ENCODE peak calls at places on chromosomes 1 and 21, in nine cellular contexts. X is IMR-90, D is cardiac muscle cell, J is tibial nerve, R is thyroid gland, M is pancreas, G is tibial artery, O is mucosa of descending colon, I is breast epithelium. N is an unnamed sample. For H3K4me1, the result is how much of the 10 kb centered on the place peaks cover.

GRCh38 chr1:179925302-179925701 is 29.3 kb upstream of the CEP350 start:
- DNase-seq in X (no peak), D (no peak), J (no peak), R (no peak), M (no peak), G (no peak), O (no peak), I (no peak), N (no peak)

GRCh38 chr1:97433520-97434175 is 487.2 kb downstream of the DPYD start:
- DNase-seq in X (peak), D (no peak), J (no peak), R (no peak), M (no peak), G (no peak), O (no peak), I (no peak), N (no peak)

GRCh38 chr1:46173361-46173856 is 1.5 kb upstream of the TSPAN1 start:
- DNase-seq in X (peak), D (no peak), J (no peak), R (no peak), M (no peak), G (no peak), O (no peak), I (no peak), N (no peak)

GRCh38 chr1:196980859-196981258 is 3.5 kb downstream of the CFHR5 start:
- DNase-seq in X (no peak), D (no peak), J (no peak), R (no peak), M (no peak), G (no peak), O (no peak), I (no peak), N (no peak)

GRCh38 chr1:217188280-217189235 is 442.3 kb downstream of the GPATCH2 start:
- DNase-seq in X (no peak), D (peak), J (no peak), R (no peak), M (no peak), G (no peak), O (no peak), I (no peak), N (no peak)

GRCh38 chr21:45386728-45387371 is 18.1 kb upstream of the COL18A1 start:
- DNase-seq in X (peak), D (no peak), J (peak), R (no peak), M (no peak), G (peak), O (peak), I (no peak), N (peak)

GRCh38 chr1:206050655-206051235 is 2.2 kb upstream of the RHEX start:
- DNase-seq in X (peak), D (no peak), J (no peak), R (peak), M (no peak), G (no peak), O (peak), I (no peak), N (no peak)

GRCh38 chr1:63981408-63981773 is 207.6 kb downstream of the ROR1 start:
- DNase-seq in X (no peak), D (no peak), J (no peak), R (no peak), M (no peak), G (no peak), O (no peak), I (no peak), N (no peak)

GRCh38 chr1:64505944-64506658 is 36.2 kb downstream of the CACHD1 start:
- DNase-seq in X (no peak), D (no peak), J (no peak), R (peak), M (peak), G (no peak), O (peak), I (peak), N (peak)

GRCh38 chr1:173476664-173477285 is 360 bp upstream of the PRDX6 start:
- DNase-seq in X (peak), D (peak), J (peak), R (peak), M (peak), G (peak), O (peak), I (peak), N (peak)

GRCh38 chr1:104238991-104239390 is 489.3 kb downstream of the AMY1C start:
- DNase-seq in X (no peak), D (peak), J (no peak), R (no peak), M (no peak), G (no peak), O (no peak), I (no peak), N (no peak)

DNA sequence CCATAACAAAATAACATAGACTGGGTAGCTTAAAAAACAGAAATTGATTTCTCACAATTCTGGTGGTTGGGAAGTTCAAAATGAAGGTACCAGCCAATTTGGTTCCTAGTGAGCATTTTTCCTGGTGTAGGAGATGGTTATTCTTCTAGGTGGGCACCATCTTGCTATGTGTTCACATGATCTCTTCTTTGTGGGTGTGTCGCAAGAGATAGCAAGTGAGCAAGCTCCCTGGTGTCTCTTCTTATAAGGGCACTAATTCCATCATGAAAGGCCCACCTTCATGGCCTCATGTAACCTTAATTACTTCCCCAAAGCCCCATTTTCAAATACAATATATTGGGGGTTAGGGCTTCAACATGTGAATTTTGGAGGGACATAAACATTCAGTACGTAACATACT is 38.8 kb upstream of the ATP5PO start:
- DNase-seq in X (no peak), D (no peak), J (no peak), R (no peak), M (no peak), G (no peak), O (no peak), I (no peak), N (no peak)
- H3K4me1 ChIP-seq in X (under half), D (under half), J (under half), R (under half), M (under half), G (under half), O (under half), I (under half), N (under half)

GRCh38 chr1:165595561-165595960 is 35.5 kb upstream of the MGST3 start:
- DNase-seq in X (peak), D (no peak), J (no peak), R (no peak), M (no peak), G (no peak), O (no peak), I (no peak), N (no peak)
- H3K4me1 ChIP-seq in X (under half), D (under half), J (under half), R (under half), M (under half), G (under half), O (under half), I (under half), N (under half)

GRCh38 chr1:116324411-116324810 is 48.6 kb upstream of the ATP1A1 start:
- DNase-seq in X (no peak), D (no peak), J (no peak), R (no peak), M (no peak), G (no peak), O (no peak), I (no peak), N (no peak)
- H3K4me1 ChIP-seq in X (under half), D (under half), J (under half), R (half or more), M (half or more), G (under half), O (under half), I (under half), N (under half)

GRCh38 chr1:208181259-208181816 is 62.8 kb downstream of the PLXNA2 start:
- DNase-seq in X (no peak), D (no peak), J (no peak), R (no peak), M (no peak), G (no peak), O (no peak), I (no peak), N (no peak)
- H3K4me1 ChIP-seq in X (under half), D (half or more), J (under half), R (half or more), M (under half), G (under half), O (half or more), I (under half), N (under half)

GRCh38 chr1:223765036-223765718 is 52.8 kb downstream of the CAPN2 start:
- DNase-seq in X (peak), D (no peak), J (peak), R (no peak), M (no peak), G (peak), O (no peak), I (no peak), N (peak)
- H3K4me1 ChIP-seq in X (under half), D (under half), J (under half), R (under half), M (under half), G (under half), O (under half), I (under half), N (under half)

GRCh38 chr21:33650230-33650629 is 7.9 kb downstream of the ITSN1 start:
- DNase-seq in X (no peak), D (no peak), J (no peak), R (no peak), M (no peak), G (no peak), O (no peak), I (no peak), N (no peak)
- H3K4me1 ChIP-seq in X (under half), D (under half), J (under half), R (under half), M (under half), G (under half), O (under half), I (under half), N (under half)

GRCh38 chr21:33301632-33302002 is 23.2 kb upstream of the IFNAR1 start:
- DNase-seq in X (no peak), D (no peak), J (no peak), R (no peak), M (no peak), G (no peak), O (no peak), I (no peak), N (no peak)
- H3K4me1 ChIP-seq in X (under half), D (under half), J (under half), R (under half), M (under half), G (under half), O (under half), I (under half), N (under half)

DNA sequence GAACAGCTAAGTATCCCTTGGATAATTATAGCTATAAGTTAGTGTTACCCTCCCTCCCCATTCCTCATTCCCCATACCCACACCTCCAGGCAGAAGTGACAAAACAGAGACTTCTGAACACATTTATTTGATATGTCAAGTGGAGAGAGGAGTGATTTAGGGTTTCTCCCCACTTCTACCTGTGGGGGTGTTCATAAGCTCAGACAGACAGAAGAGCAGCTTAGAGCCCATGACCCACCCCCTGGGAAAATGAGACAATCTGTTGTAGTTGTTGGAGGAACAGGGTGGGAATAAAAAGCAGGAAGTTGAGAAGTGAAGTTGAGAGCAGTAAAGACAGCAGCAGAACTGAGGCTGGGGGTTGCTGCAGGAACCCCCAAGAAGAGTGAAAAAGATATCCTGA is 1.5 kb upstream of the LIX1L start:
- DNase-seq in X (no peak), D (no peak), J (no peak), R (no peak), M (no peak), G (no peak), O (no peak), I (no peak), N (no peak)
- H3K4me1 ChIP-seq in X (under half), D (half or more), J (under half), R (under half), M (under half), G (half or more), O (half or more), I (under half), N (under half)

N was measured in testis.